ENCODE peak calls at places on chromosomes 5 and 9, in nine cellular contexts. E is NCI-H446 treated with DMSO at 0.1 percent for 48 hours; K is activated naive CD4-positive, alpha-beta T cell; P is AG20443; R is adipocyte; O is activated CD4-positive, alpha-beta T cell treated with anti-CD3 and anti-CD28 coated beads for 24 hours; Y is cortex of kidney; J is mucosa of gallbladder; I is lower lobe of right lung. L is an unnamed sample.

GRCh38 chr5:77952811-77953210 is 176.7 kb upstream of the TBCA start:
- DNase-seq in I (no peak), Y (no peak), P (no peak), O (no peak), J (no peak), E (no peak), R (no peak), K (no peak), L (peak)

GRCh38 chr5:95861858-95862561 is 39.5 kb upstream of the GLRX start:
- DNase-seq in R (peak), P (peak), J (no peak), E (no peak), O (no peak), Y (no peak), K (no peak), I (no peak), L (peak)

GRCh38 chr9:90095682-90096081 is 490.9 kb downstream of the GADD45G start:
- DNase-seq in Y (no peak), E (peak), R (no peak), K (no peak), O (no peak), P (no peak), J (no peak), I (no peak), L (no peak)

GRCh38 chr5:150637245-150638052 is 3.0 kb upstream of the SYNPO start:
- DNase-seq in P (peak), Y (no peak), I (no peak), R (peak), E (no peak), J (peak), K (no peak), O (no peak), L (peak)

GRCh38 chr9:86246752-86247161 is 12.7 kb downstream of the C9orf153 start:
- DNase-seq in I (no peak), Y (no peak), J (no peak), R (no peak), K (no peak), P (no peak), O (no peak), E (no peak), L (no peak)

GRCh38 chr5:174572591-174572990 is 151.8 kb upstream of the MSX2 start:
- DNase-seq in Y (no peak), O (no peak), K (no peak), R (no peak), P (no peak), I (no peak), E (no peak), J (no peak), L (no peak)

GRCh38 chr5:164578401-164578800 is 1073.0 kb downstream of the MAT2B start:
- DNase-seq in J (no peak), O (no peak), I (no peak), R (no peak), E (no peak), P (no peak), K (no peak), Y (no peak), L (no peak)

GRCh38 chr9:131837316-131837715 is 97.4 kb upstream of the RAPGEF1 start:
- DNase-seq in P (no peak), E (no peak), Y (no peak), R (no peak), J (no peak), K (no peak), O (no peak), I (no peak), L (peak)

GRCh38 chr9:124485936-124486335 is 21.3 kb downstream of the NR5A1 start:
- DNase-seq in J (no peak), P (no peak), K (no peak), Y (no peak), R (no peak), I (no peak), E (no peak), O (no peak), L (no peak)

GRCh38 chr5:110463116-110463515 is 263.4 kb downstream of the TMEM232 start:
- DNase-seq in I (no peak), P (no peak), E (no peak), O (no peak), Y (no peak), J (no peak), R (peak), K (no peak), L (no peak)

L was measured in osteoblast.